ENCODE peak calls at places on chromosomes 6 and 20, in six cellular contexts. Q is HepG2, T is endothelial cell of umbilical vein, N is A549, E is K562, H is GM12878. P is an unnamed sample.
A peak's percentile ranks its signal among the peaks of the same experiment; 100 is the strongest.

GRCh38 chr20:9508240-9508661 is 6.1 kb upstream of the LAMP5 start:
- DNase-seq in N (no peak), T (no peak), Q (no peak), E (no peak), H (no peak), P (no peak)

GRCh38 chr6:78615430-78615904 is 251.9 kb upstream of the IRAK1BP1 start:
- DNase-seq in E (no peak), H (peak; percentile 33), N (no peak), T (peak; percentile 55), Q (no peak), P (no peak)

GRCh38 chr6:148869589-148869988 is 122.8 kb downstream of the UST start:
- DNase-seq in E (no peak), T (no peak), H (no peak), N (peak; percentile 7), Q (no peak), P (no peak)

GRCh38 chr6:91653954-91654843 is 1067.3 kb upstream of the MAP3K7 start:
- DNase-seq in Q (no peak), E (no peak), N (no peak), T (no peak), H (no peak), P (no peak)

GRCh38 chr20:47667086-47667485 is 118.2 kb downstream of the SULF2 start:
- DNase-seq in E (no peak), H (no peak), T (no peak), Q (no peak), N (no peak), P (no peak)

GRCh38 chr6:146950351-146950835 is 253.8 kb upstream of the STXBP5 start:
- DNase-seq in E (peak; percentile 55), N (peak; percentile 17), H (no peak), T (peak; percentile 57), Q (peak; percentile 69), P (peak; percentile 51)

GRCh38 chr6:144055121-144055931 is 40.0 kb downstream of the SF3B5 start:
- DNase-seq in E (no peak), H (no peak), T (no peak), N (no peak), Q (no peak), P (no peak)

GRCh38 chr6:107587402-107587801 is 97.5 kb downstream of the SOBP start:
- DNase-seq in Q (no peak), N (no peak), H (no peak), T (no peak), E (no peak), P (no peak)

GRCh38 chr20:38825901-38826625 is 20.6 kb downstream of the PPP1R16B start:
- DNase-seq in N (peak; percentile 61), E (peak; percentile 79), Q (peak; percentile 85), T (peak; percentile 86), H (no peak), P (peak; percentile 43)

GRCh38 chr6:43306086-43306485 is 2.5 kb downstream of the CRIP3 start:
- DNase-seq in N (no peak), Q (no peak), E (no peak), T (no peak), H (no peak), P (no peak)

GRCh38 chr6:108168501-108168979 is 2.7 kb downstream of the NR2E1 start:
- DNase-seq in H (no peak), N (no peak), E (no peak), Q (peak; percentile 12), T (no peak), P (peak; percentile 56)

GRCh38 chr20:61397790-61398189 is 145.7 kb downstream of the CDH4 start:
- DNase-seq in H (no peak), E (no peak), T (no peak), Q (no peak), N (no peak), P (no peak)

GRCh38 chr20:61404311-61404710 is 152.2 kb downstream of the CDH4 start:
- DNase-seq in H (no peak), N (no peak), T (no peak), E (no peak), Q (no peak), P (no peak)

GRCh38 chr20:61397146-61397545 is 145.1 kb downstream of the CDH4 start:
- DNase-seq in T (no peak), E (no peak), H (no peak), N (no peak), Q (no peak), P (no peak)

GRCh38 chr20:61399433-61399832 is 147.4 kb downstream of the CDH4 start:
- DNase-seq in Q (no peak), E (no peak), N (no peak), T (no peak), H (no peak), P (no peak)

GRCh38 chr20:61400499-61400898 is 148.4 kb downstream of the CDH4 start:
- DNase-seq in T (no peak), N (no peak), H (no peak), E (no peak), Q (no peak), P (no peak)
- TF ChIP-seq MYC in T (no peak), N (no peak), H (no peak), E (no peak), Q (no peak), P (no peak)

GRCh38 chr6:116099036-116099435 is 1.6 kb upstream of the NT5DC1 start:
- DNase-seq in H (no peak), T (no peak), Q (no peak), E (no peak), N (no peak), P (no peak)

GRCh38 chr6:116101298-116101718 is 655 bp downstream of the NT5DC1 start:
- DNase-seq in Q (no peak), T (no peak), E (peak; percentile 88), H (no peak), N (no peak), P (no peak)

GRCh38 chr6:116101790-116102189 is 1.1 kb downstream of the NT5DC1 start:
- DNase-seq in Q (no peak), N (no peak), T (no peak), H (no peak), E (no peak), P (peak; percentile 19)

GRCh38 chr6:116102856-116103255 is 2.2 kb downstream of the NT5DC1 start:
- DNase-seq in H (no peak), Q (no peak), T (no peak), E (no peak), N (no peak), P (peak; percentile 26)

GRCh38 chr6:116100419-116101297 is at the start of gene NT5DC1:
- DNase-seq in N (peak; percentile 81), T (peak; percentile 80), Q (peak; percentile 79), E (peak; percentile 91), H (peak; percentile 60), P (peak; percentile 89)
- TF ChIP-seq POLR2A in N (peak; percentile 76), T (peak; percentile 63), Q (peak; percentile 98), E (peak; percentile 89), H (peak; percentile 97), P (peak; percentile 62)

GRCh38 chr20:37736132-37736531 is 42.3 kb downstream of the CTNNBL1 start:
- DNase-seq in Q (no peak), H (no peak), T (no peak), E (no peak), N (no peak), P (no peak)

GRCh38 chr20:37733416-37733815 is 39.6 kb downstream of the CTNNBL1 start:
- DNase-seq in E (no peak), N (no peak), T (peak; percentile 79), H (no peak), Q (no peak), P (no peak)

GRCh38 chr20:37735541-37735940 is 41.7 kb downstream of the CTNNBL1 start:
- DNase-seq in N (no peak), Q (no peak), E (no peak), T (no peak), H (no peak), P (no peak)

GRCh38 chr20:37737806-37738442 is 44.1 kb downstream of the CTNNBL1 start:
- DNase-seq in E (no peak), Q (no peak), H (no peak), N (no peak), T (no peak), P (peak; percentile 32)

DNA sequence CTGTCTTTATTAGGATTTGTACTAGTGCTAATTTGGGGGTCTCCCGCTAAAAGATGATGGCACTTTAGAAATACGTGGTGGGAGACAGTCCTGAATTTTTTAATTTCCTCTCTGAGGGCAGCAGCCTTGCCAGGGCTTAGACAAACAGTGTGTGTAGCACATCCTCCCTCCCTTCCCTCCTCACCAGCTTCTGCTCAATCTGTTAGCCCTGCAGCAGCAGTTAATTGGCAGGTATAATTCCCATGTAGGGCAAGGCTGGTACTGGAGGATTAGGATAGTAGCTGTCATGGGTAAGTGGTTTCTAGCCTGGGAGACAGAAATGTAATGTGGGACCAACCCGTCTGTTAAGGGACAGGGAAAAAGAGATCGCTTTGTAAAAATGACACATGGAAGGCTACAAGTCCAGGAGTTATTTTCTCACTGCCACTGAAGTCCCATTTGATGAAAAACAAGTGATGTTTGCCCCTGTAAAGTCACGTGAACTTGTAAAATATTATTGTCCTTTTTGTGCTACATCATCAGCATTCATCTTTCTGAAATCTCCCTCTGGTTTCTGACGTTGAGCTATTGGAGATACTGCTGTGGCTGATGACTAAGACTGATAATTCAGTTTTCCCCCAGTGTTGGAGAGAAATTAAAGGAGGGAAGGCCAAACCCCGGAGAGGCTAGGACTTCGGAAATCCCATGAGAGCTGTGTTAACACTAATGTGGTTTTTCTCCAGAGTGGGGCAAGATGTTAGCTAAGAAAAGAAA is 40.6 kb downstream of the CTNNBL1 start:
- DNase-seq in H (no peak), E (no peak), Q (no peak), T (no peak), N (no peak), P (no peak)
- H3K4me3 ChIP-seq in H (no peak overlapping the region), E (no peak overlapping the region), Q (no peak overlapping the region), T (no peak overlapping the region), N (no peak overlapping the region), P (no peak overlapping the region)

GRCh38 chr6:31740397-31741223 is 805 bp downstream of the MSH5 start:
- DNase-seq in T (no peak), E (peak; percentile 74), N (no peak), Q (no peak), H (no peak), P (peak; percentile 86)
- TF ChIP-seq MYC in T (no peak), E (no peak), N (no peak), Q (no peak), H (no peak), P (no peak)